ENCODE peak calls at places on chromosomes 12 and 14, in ten cellular contexts. W is heart left ventricle, F is uterus, O is PC-3, A is K562, R is esophagus muscularis mucosa, P is IMR-90, S is LNCaP clone FGC, C is suprapubic skin, N is osteoblast. J is an unnamed sample.

GRCh38 chr12:53712059-53712643 is 15.1 kb downstream of the CALCOCO1 start:
- DNase-seq in O (no peak), P (no peak), R (no peak), W (no peak), C (no peak), S (no peak), N (no peak), A (no peak), F (no peak), J (no peak)

GRCh38 chr14:54356172-54356571 is 40.6 kb upstream of the CDKN3 start:
- DNase-seq in R (no peak), W (no peak), P (peak; percentile 64), F (no peak), N (peak; percentile 63), C (no peak), S (no peak), A (no peak), O (peak; percentile 100), J (no peak)

GRCh38 chr12:105084251-105085250 is at the start of gene ALDH1L2:
- DNase-seq in O (peak; percentile 82), R (peak; percentile 95), F (peak; percentile 81), S (peak; percentile 23), P (peak; percentile 87), A (peak; percentile 83), W (peak; percentile 90), N (peak; percentile 95), C (peak; percentile 89), J (peak; percentile 76)

GRCh38 chr14:63840981-63841380 is 11.8 kb upstream of the SYNE2 start:
- DNase-seq in C (no peak), S (no peak), R (no peak), F (no peak), W (no peak), A (no peak), N (no peak), P (no peak), O (peak; percentile 32), J (no peak)

GRCh38 chr12:75960086-75960910 is 71.3 kb downstream of the PHLDA1 start:
- DNase-seq in O (no peak), C (no peak), S (no peak), P (peak; percentile 18), F (no peak), W (no peak), N (no peak), R (no peak), A (no peak), J (peak; percentile 32)

GRCh38 chr12:110180591-110181005 is 56.4 kb downstream of the IFT81 start:
- DNase-seq in F (no peak), O (no peak), N (no peak), R (no peak), A (no peak), W (no peak), P (peak; percentile 51), C (no peak), S (no peak), J (no peak)

GRCh38 chr14:53670701-53671100 is 285.9 kb downstream of the BMP4 start:
- DNase-seq in C (no peak), W (no peak), R (no peak), A (no peak), S (no peak), O (peak; percentile 67), N (peak; percentile 37), F (no peak), P (peak; percentile 89), J (no peak)

GRCh38 chr12:108341854-108342847 is 3.0 kb upstream of the CMKLR1 start:
- DNase-seq in S (no peak), F (no peak), P (no peak), W (no peak), C (peak; percentile 44), N (peak; percentile 44), R (no peak), O (no peak), A (no peak), J (no peak)

GRCh38 chr14:69719501-69719951 is 47.4 kb upstream of the SRSF5 start:
- DNase-seq in C (no peak), A (no peak), P (peak; percentile 98), O (no peak), R (no peak), S (no peak), F (peak; percentile 69), N (peak; percentile 90), W (peak; percentile 78), J (no peak)

GRCh38 chr12:75951399-75952228 is 80.0 kb downstream of the PHLDA1 start:
- DNase-seq in W (no peak), N (peak; percentile 13), C (no peak), S (no peak), O (peak; percentile 78), R (no peak), A (no peak), F (no peak), P (no peak), J (no peak)

GRCh38 chr14:91378945-91379932 is 38.4 kb downstream of the CCDC88C start:
- DNase-seq in R (no peak), C (no peak), O (peak; percentile 18), A (no peak), N (no peak), F (no peak), P (no peak), W (no peak), S (no peak), J (no peak)

GRCh38 chr12:28191018-28191595 is 851 bp downstream of the CCDC91 start:
- DNase-seq in R (no peak), P (peak; percentile 55), O (peak; percentile 75), A (peak; percentile 26), C (no peak), F (no peak), N (peak; percentile 82), S (no peak), W (peak; percentile 39), J (peak; percentile 12)

GRCh38 chr12:62472472-62472871 is 5.8 kb downstream of the MON2 start:
- DNase-seq in C (no peak), S (no peak), P (no peak), A (peak; percentile 13), R (no peak), W (no peak), F (no peak), N (peak; percentile 47), O (peak; percentile 7), J (no peak)
- TF ChIP-seq CTCF in C (no peak), S (no peak), P (no peak), A (no peak), R (no peak), W (no peak), F (no peak), N (no peak), O (peak; percentile 26), J (no peak)

DNA sequence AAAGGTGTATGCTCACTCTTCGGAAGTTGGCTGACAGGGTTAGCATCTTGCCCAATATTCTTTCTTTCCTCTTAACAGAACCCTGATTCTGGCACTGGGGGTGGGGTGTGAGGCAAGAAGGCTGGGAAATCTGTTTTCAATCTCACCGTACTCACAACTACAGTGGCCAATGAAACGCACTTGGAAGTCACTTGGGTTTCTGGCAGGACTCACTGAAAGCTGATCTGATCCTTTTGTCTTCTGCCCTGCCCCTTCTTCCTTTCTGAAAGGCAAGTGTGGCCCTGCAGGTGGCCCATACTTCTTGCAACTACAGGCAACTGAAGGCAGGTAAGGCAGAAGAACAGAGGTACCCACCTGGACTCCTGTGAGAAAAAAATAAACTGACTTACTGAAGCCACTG is 106.9 kb downstream of the STXBP6 start:
- DNase-seq in W (peak; percentile 31), F (peak; percentile 47), A (no peak), O (no peak), R (no peak), P (no peak), C (peak; percentile 84), S (no peak), N (no peak), J (no peak)
- TF ChIP-seq CTCF in W (no peak), F (no peak), A (no peak), O (no peak), R (no peak), P (no peak), C (no peak), S (no peak), N (no peak), J (no peak)

GRCh38 chr12:6556857-6557256 is 1.0 kb upstream of the IFFO1 start:
- DNase-seq in A (no peak), P (no peak), R (no peak), F (no peak), S (no peak), W (no peak), C (no peak), N (peak; percentile 69), O (no peak), J (no peak)
- TF ChIP-seq CTCF in A (no peak), P (no peak), R (no peak), F (no peak), S (no peak), W (no peak), C (no peak), N (no peak), O (no peak), J (no peak)

GRCh38 chr14:87935081-87935828 is 57.7 kb downstream of the GALC start:
- DNase-seq in W (no peak), O (no peak), N (no peak), R (no peak), F (no peak), C (no peak), A (no peak), P (no peak), S (peak; percentile 3), J (no peak)

GRCh38 chr14:87935895-87936294 is 57.1 kb downstream of the GALC start:
- DNase-seq in P (no peak), W (no peak), N (no peak), O (no peak), C (no peak), A (no peak), F (no peak), S (peak; percentile 3), R (no peak), J (no peak)

DNA sequence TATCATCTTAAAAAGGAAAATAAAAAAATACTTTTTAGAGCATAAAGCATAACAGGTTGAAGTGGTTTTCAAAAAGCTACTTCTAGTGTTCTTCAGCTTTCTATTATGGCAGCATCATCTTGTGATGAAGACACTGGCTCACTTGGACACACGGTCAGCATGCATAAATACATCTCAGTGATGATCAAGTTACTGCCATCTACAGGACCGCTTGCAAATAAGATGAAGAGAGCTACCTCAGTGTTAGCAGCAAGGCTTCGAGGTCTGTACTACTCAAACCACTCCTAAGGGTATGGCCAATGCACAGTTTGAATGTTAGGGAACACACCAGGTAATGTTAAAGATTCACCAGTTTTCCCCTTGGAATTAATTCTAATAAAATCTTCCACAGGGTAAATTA is 58.8 kb downstream of the GALC start:
- DNase-seq in O (peak; percentile 7), C (no peak), P (peak; percentile 4), N (no peak), F (no peak), S (no peak), W (no peak), R (no peak), A (no peak), J (no peak)
- TF ChIP-seq CTCF in O (peak; percentile 33), C (no peak), P (no peak), N (peak; percentile 13), F (no peak), S (peak; percentile 38), W (peak; percentile 5), R (no peak), A (no peak), J (no peak)

J was measured in GM10248.